ENCODE peak calls at places on chromosomes 7 and 10, in six cellular contexts. T, W, G, B, D and Y are unnamed samples.

GRCh38 chr10:116691544-116692126 is 50.7 kb downstream of the HSPA12A start:
- DNase-seq in T (no peak), W (no peak), G (no peak), B (no peak), D (no peak), Y (no peak)

GRCh38 chr10:61606971-61607907 is 55.5 kb upstream of the CABCOCO1 start:
- DNase-seq in T (no peak), W (no peak), G (no peak), B (no peak), D (no peak), Y (peak)

GRCh38 chr7:158910254-158911053 is 54.1 kb downstream of the DYNC2I1 start:
- DNase-seq in T (no peak), W (peak), G (no peak), B (no peak), D (no peak), Y (no peak)

GRCh38 chr10:48572414-48572813 is 32.5 kb downstream of the ARHGAP22 start:
- DNase-seq in T (no peak), W (no peak), G (peak), B (no peak), D (no peak), Y (no peak)

GRCh38 chr7:833601-834258 is 1.5 kb downstream of the SUN1 start:
- DNase-seq in T (no peak), W (no peak), G (peak), B (no peak), D (peak), Y (no peak)

GRCh38 chr10:83666762-83667161 is 472.5 kb upstream of the GHITM start:
- DNase-seq in T (no peak), W (no peak), G (no peak), B (no peak), D (peak), Y (peak)

GRCh38 chr10:79947083-79947415 is 1.9 kb downstream of the SFTPD start:
- DNase-seq in T (no peak), W (no peak), G (no peak), B (no peak), D (no peak), Y (peak)

GRCh38 chr7:70580161-70580560 is 551.8 kb upstream of the GALNT17 start:
- DNase-seq in T (no peak), W (peak), G (no peak), B (no peak), D (no peak), Y (no peak)

GRCh38 chr7:27175005-27175625 is 995 bp upstream of the HOXA10 start:
- DNase-seq in T (no peak), W (peak), G (no peak), B (no peak), D (no peak), Y (no peak)

GRCh38 chr7:99037327-99037940 is 106.5 kb downstream of the SMURF1 start:
- DNase-seq in T (no peak), W (no peak), G (no peak), B (no peak), D (no peak), Y (no peak)

GRCh38 chr7:75823198-75823910 is 9.7 kb upstream of the CCL24 start:
- DNase-seq in T (no peak), W (no peak), G (no peak), B (no peak), D (no peak), Y (no peak)

GRCh38 chr10:133058267-133059092 is 29.2 kb upstream of the ADGRA1 start:
- DNase-seq in T (no peak), W (no peak), G (no peak), B (no peak), D (no peak), Y (no peak)

GRCh38 chr10:131205556-131205955 is 106.0 kb downstream of the TCERG1L start:
- DNase-seq in T (no peak), W (peak), G (no peak), B (no peak), D (no peak), Y (no peak)

GRCh38 chr10:93080350-93081046 is 6.8 kb downstream of the CYP26A1 start:
- DNase-seq in T (no peak), W (peak), G (peak), B (no peak), D (peak), Y (no peak)

GRCh38 chr7:127758105-127758504 is 106.1 kb downstream of the SND1 start:
- DNase-seq in T (no peak), W (no peak), G (no peak), B (no peak), D (no peak), Y (no peak)

GRCh38 chr10:104417629-104418292 is 64.1 kb downstream of the CFAP58 start:
- DNase-seq in T (no peak), W (no peak), G (no peak), B (no peak), D (no peak), Y (no peak)

GRCh38 chr10:8473205-8473604 is 418.7 kb downstream of the GATA3 start:
- DNase-seq in T (no peak), W (no peak), G (peak), B (no peak), D (no peak), Y (no peak)

GRCh38 chr10:132861116-132861691 is 75.3 kb upstream of the NKX6-2 start:
- DNase-seq in T (no peak), W (peak), G (no peak), B (no peak), D (no peak), Y (no peak)

GRCh38 chr10:48774416-48775205 is 89.9 kb downstream of the WDFY4 start:
- DNase-seq in T (no peak), W (no peak), G (no peak), B (no peak), D (no peak), Y (no peak)

GRCh38 chr7:66043681-66044497 is 31.7 kb upstream of the ASL start:
- DNase-seq in T (no peak), W (peak), G (no peak), B (no peak), D (peak), Y (peak)

GRCh38 chr7:128830231-128831177 is at the start of gene FLNC:
- DNase-seq in T (no peak), W (no peak), G (peak), B (no peak), D (peak), Y (peak)

GRCh38 chr7:38232475-38233366 is 40.7 kb downstream of the TARP start:
- DNase-seq in T (no peak), W (no peak), G (peak), B (no peak), D (peak), Y (no peak)

GRCh38 chr7:29413511-29414178 is 150.0 kb upstream of the PRR15 start:
- DNase-seq in T (no peak), W (no peak), G (no peak), B (no peak), D (no peak), Y (peak)

GRCh38 chr7:112886171-112886570 is 96.0 kb upstream of the TMEM168 start:
- DNase-seq in T (no peak), W (no peak), G (no peak), B (no peak), D (no peak), Y (no peak)

GRCh38 chr7:107932851-107933250 is 41.9 kb downstream of the DLD start:
- DNase-seq in T (peak), W (peak), G (no peak), B (no peak), D (no peak), Y (no peak)

GRCh38 chr7:131556055-131556911 is at the start of gene PODXL:
- DNase-seq in T (no peak), W (peak), G (peak), B (peak), D (peak), Y (peak)

GRCh38 chr10:35300063-35300699 is 36.1 kb upstream of the CCNY start:
- DNase-seq in T (peak), W (no peak), G (peak), B (no peak), D (peak), Y (peak)

GRCh38 chr10:53401536-53401935 is 629.0 kb upstream of the MBL2 start:
- DNase-seq in T (no peak), W (no peak), G (no peak), B (no peak), D (no peak), Y (no peak)

GRCh38 chr7:48171190-48171589 is at the start of gene ABCA13:
- DNase-seq in T (no peak), W (no peak), G (peak), B (no peak), D (no peak), Y (no peak)

GRCh38 chr7:98286093-98286525 is 4.6 kb downstream of the BRI3 start:
- DNase-seq in T (no peak), W (no peak), G (peak), B (no peak), D (peak), Y (peak)

GRCh38 chr7:103679156-103680132 is 233.4 kb upstream of the SLC26A5 start:
- DNase-seq in T (no peak), W (no peak), G (peak), B (no peak), D (no peak), Y (no peak)

GRCh38 chr7:27106181-27106905 is 3.9 kb upstream of the HOXA2 start:
- DNase-seq in T (no peak), W (peak), G (peak), B (no peak), D (peak), Y (peak)

GRCh38 chr7:76327610-76328009 is 25.1 kb downstream of the HSPB1 start:
- DNase-seq in T (no peak), W (no peak), G (no peak), B (no peak), D (no peak), Y (no peak)

GRCh38 chr10:93384006-93384405 is 98.1 kb downstream of the MYOF start:
- DNase-seq in T (no peak), W (peak), G (no peak), B (no peak), D (no peak), Y (peak)

GRCh38 chr7:158975526-158976467 is 119.4 kb downstream of the DYNC2I1 start:
- DNase-seq in T (no peak), W (peak), G (no peak), B (no peak), D (peak), Y (peak)

GRCh38 chr10:75145590-75145989 is 34.1 kb downstream of the SAMD8 start:
- DNase-seq in T (no peak), W (no peak), G (no peak), B (no peak), D (no peak), Y (no peak)

GRCh38 chr7:38905026-38905759 is 3.8 kb downstream of the VPS41 start:
- DNase-seq in T (no peak), W (no peak), G (peak), B (no peak), D (peak), Y (no peak)

GRCh38 chr10:62582098-62582705 is 208.0 kb downstream of the ZNF365 start:
- DNase-seq in T (no peak), W (no peak), G (peak), B (no peak), D (peak), Y (no peak)

GRCh38 chr7:156964971-156965370 is 15.5 kb downstream of the NOM1 start:
- DNase-seq in T (no peak), W (no peak), G (no peak), B (no peak), D (no peak), Y (no peak)

GRCh38 chr7:156962897-156963296 is 13.4 kb downstream of the NOM1 start:
- DNase-seq in T (no peak), W (no peak), G (no peak), B (no peak), D (no peak), Y (no peak)

GRCh38 chr7:156966387-156966786 is 16.9 kb downstream of the NOM1 start:
- DNase-seq in T (no peak), W (no peak), G (no peak), B (no peak), D (no peak), Y (no peak)

GRCh38 chr7:156963472-156963871 is 14.0 kb downstream of the NOM1 start:
- DNase-seq in T (no peak), W (no peak), G (no peak), B (no peak), D (no peak), Y (no peak)

GRCh38 chr7:156962145-156962544 is 12.6 kb downstream of the NOM1 start:
- DNase-seq in T (no peak), W (no peak), G (no peak), B (no peak), D (no peak), Y (no peak)
- H3K14ac ChIP-seq in T (no peak), W (no peak), G (no peak), B (no peak), D (no peak), Y (no peak)

GRCh38 chr10:32341596-32341995 is 5.4 kb downstream of the EPC1 start:
- DNase-seq in T (no peak), W (no peak), G (no peak), B (no peak), D (no peak), Y (no peak)
- H3K14ac ChIP-seq in T (no peak), W (no peak), G (no peak), B (no peak), D (no peak), Y (no peak)

DNA sequence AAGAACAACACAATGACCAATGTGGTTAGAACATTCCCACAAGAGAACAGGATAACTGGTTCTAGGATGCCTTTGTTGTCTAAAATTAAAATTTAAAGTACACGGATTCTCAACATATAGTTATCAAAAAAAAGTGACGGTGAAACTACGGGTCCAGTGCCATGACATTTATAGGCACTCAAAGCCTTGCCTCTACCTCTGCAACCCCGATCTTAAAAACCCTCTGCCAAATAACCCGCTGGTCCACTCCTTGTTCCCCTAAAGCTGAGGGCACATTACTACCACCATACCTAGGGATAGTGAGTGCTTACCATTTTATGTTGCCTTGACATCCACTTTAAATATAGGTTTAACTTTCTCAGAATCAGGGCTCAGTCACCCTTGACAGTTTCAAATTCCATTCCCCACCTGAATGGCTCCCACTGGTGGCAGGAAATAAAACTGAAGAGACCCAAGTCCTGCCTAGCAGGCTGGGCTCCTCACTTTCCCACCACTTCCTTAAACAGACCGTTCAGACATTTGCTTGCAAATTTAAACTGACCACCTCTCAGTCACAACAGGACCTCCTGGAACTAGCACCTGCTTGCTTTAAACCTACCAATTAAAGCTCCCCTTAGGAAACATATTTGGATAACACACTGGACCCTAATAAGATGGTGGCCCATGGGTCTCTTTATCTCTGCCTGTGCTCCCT is 169.9 kb upstream of the ASAH2 start:
- DNase-seq in T (no peak), W (peak), G (peak), B (no peak), D (peak), Y (no peak)
- H3K14ac ChIP-seq in T (no peak), W (no peak), G (no peak), B (no peak), D (no peak), Y (no peak)

GRCh38 chr10:82453678-82454293 is 578.8 kb downstream of the NRG3 start:
- DNase-seq in T (no peak), W (no peak), G (no peak), B (no peak), D (no peak), Y (no peak)
- H3K14ac ChIP-seq in T (no peak), W (no peak), G (no peak), B (no peak), D (no peak), Y (no peak)

DNA sequence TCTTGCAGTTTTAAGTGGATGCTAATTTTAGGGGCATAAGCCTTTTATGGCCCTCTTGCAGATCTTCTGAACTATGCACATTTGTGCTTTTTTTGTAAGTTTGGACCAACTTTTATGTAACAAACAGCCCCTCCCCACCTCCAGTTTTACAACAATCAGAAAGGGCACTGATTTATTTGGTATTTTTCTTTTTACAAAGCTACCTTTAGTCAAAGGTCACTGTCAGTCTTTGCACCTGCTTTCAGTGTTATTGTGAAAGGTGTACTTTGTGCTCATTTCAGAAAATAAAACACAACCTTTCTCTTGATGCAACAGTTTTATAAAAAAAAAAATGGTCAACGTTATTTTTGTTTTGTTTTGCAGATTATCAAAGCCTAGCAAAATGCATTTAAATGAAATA is 39.2 kb downstream of the MPLKIP start:
- DNase-seq in T (no peak), W (no peak), G (no peak), B (no peak), D (no peak), Y (no peak)
- H3K14ac ChIP-seq in T (no peak), W (no peak), G (no peak), B (no peak), D (no peak), Y (no peak)

DNA sequence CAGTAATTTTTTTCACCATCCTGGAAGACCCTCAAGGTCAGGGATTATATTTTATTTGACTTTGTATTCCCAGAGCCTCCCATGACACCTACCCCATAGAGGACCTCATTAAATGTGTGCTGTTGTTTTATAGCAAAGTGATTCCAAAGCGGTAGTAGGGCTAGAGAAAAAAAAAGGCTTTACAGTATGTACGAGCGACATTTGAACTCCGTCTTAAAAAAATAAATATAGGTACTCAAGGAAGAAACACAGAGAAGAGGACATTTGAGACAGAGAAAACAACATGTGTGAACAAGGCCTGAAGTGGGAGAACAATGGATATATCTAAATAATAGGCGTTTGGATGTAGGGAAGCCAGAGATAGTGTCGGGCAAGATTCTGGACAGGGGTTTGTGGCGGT is 337.4 kb downstream of the PCDH15 start:
- DNase-seq in T (no peak), W (no peak), G (no peak), B (no peak), D (no peak), Y (no peak)
- H3K14ac ChIP-seq in T (no peak), W (no peak), G (no peak), B (no peak), D (no peak), Y (no peak)

GRCh38 chr10:101355307-101355706 is 1.3 kb downstream of the BTRC start:
- DNase-seq in T (no peak), W (no peak), G (no peak), B (no peak), D (no peak), Y (no peak)

GRCh38 chr10:101353692-101354583 is at the start of gene BTRC:
- DNase-seq in T (peak), W (peak), G (peak), B (peak), D (peak), Y (peak)

GRCh38 chr10:101351017-101351416 is 2.9 kb upstream of the BTRC start:
- DNase-seq in T (no peak), W (no peak), G (no peak), B (no peak), D (no peak), Y (no peak)

GRCh38 chr10:101354584-101355070 is 662 bp downstream of the BTRC start:
- DNase-seq in T (no peak), W (no peak), G (no peak), B (peak), D (no peak), Y (peak)

GRCh38 chr10:101351477-101351876 is 2.5 kb upstream of the BTRC start:
- DNase-seq in T (no peak), W (no peak), G (no peak), B (no peak), D (no peak), Y (peak)
- H3K14ac ChIP-seq in T (no peak), W (no peak), G (no peak), B (no peak), D (no peak), Y (no peak)

GRCh38 chr7:147774461-147774860 is 816.1 kb upstream of the C7orf33 start:
- DNase-seq in T (no peak), W (no peak), G (no peak), B (no peak), D (no peak), Y (no peak)

GRCh38 chr7:147775564-147775963 is 815.0 kb upstream of the C7orf33 start:
- DNase-seq in T (no peak), W (no peak), G (no peak), B (no peak), D (no peak), Y (no peak)

DNA sequence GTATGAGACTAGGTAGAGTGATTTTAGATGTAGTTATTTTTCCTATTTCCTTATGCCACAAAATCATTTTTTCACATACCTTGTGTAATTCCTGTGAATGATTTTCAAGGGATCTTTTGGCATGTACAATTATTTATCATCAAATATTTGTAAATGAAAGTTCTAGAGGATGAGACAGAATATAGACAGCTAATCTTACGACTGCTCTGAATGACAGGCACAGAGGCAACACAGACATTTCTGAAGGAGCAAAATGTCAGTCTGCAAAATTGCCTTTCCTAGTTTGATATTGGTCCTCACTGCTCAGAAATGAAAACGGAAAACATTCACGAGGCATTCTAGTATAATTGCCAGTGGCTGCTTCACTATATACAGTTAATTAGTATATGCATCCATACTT is 810.6 kb upstream of the C7orf33 start:
- DNase-seq in T (no peak), W (no peak), G (no peak), B (no peak), D (no peak), Y (no peak)
- H3K14ac ChIP-seq in T (no peak), W (no peak), G (no peak), B (no peak), D (no peak), Y (no peak)

GRCh38 chr10:118594392-118595063 is 920 bp downstream of the PRLHR start:
- DNase-seq in T (peak), W (peak), G (peak), B (peak), D (peak), Y (peak)
- H3K14ac ChIP-seq in T (no peak), W (no peak), G (no peak), B (peak), D (no peak), Y (no peak)

GRCh38 chr10:19325581-19325980 is 277.0 kb downstream of the MALRD1 start:
- DNase-seq in T (no peak), W (no peak), G (peak), B (no peak), D (no peak), Y (no peak)
- H3K14ac ChIP-seq in T (no peak), W (no peak), G (no peak), B (no peak), D (no peak), Y (no peak)